ENCODE peak calls at places on chromosomes 13 and 19, in eight cellular contexts. E is hypothalamus; J is lung; B is stimulated activated CD8-positive, alpha-beta memory T cell treated with anti-CD3 and anti-CD28 coated beads, Interleukin-7, amount 100 ng/mL, for 1 hour; N is psoas muscle; L is RWPE1; X is AG04449; I is CD4-positive, CD25-positive, alpha-beta regulatory T cell. D is an unnamed sample.
A peak's percentile ranks its signal among the peaks of the same experiment; 100 is the strongest.

GRCh38 chr13:19817510-19818158 is 34.9 kb upstream of the PSPC1 start:
- DNase-seq in I (no peak), J (no peak), L (no peak), N (no peak), X (no peak), B (no peak), E (no peak), D (no peak)

GRCh38 chr19:46192990-46193650 is 36.4 kb upstream of the IGFL1 start:
- DNase-seq in I (peak; percentile 21), L (peak; percentile 70), B (no peak), X (no peak), N (peak; percentile 51), J (no peak), E (no peak), D (no peak)

GRCh38 chr19:1223018-1223855 is 14.6 kb downstream of the CBARP start:
- DNase-seq in I (peak; percentile 50), E (no peak), L (no peak), X (no peak), J (no peak), B (no peak), N (no peak), D (no peak)

GRCh38 chr13:109146912-109147624 is 517.7 kb downstream of the MYO16 start:
- DNase-seq in L (peak; percentile 56), N (no peak), J (no peak), B (no peak), E (no peak), X (no peak), I (no peak), D (no peak)

GRCh38 chr13:38606697-38607096 is 80.2 kb upstream of the FREM2 start:
- DNase-seq in L (no peak), I (no peak), X (no peak), N (no peak), E (no peak), J (no peak), B (no peak), D (no peak)

GRCh38 chr13:60351326-60351725 is 45.7 kb upstream of the TDRD3 start:
- DNase-seq in J (no peak), E (no peak), I (no peak), B (no peak), L (no peak), X (peak; percentile 31), N (no peak), D (no peak)

GRCh38 chr13:81473366-81473899 is 1132.5 kb upstream of the SPRY2 start:
- DNase-seq in E (no peak), L (no peak), B (no peak), I (no peak), X (no peak), J (no peak), N (no peak), D (no peak)

GRCh38 chr19:54875506-54875905 is 1.5 kb downstream of the FCAR start:
- DNase-seq in X (no peak), N (no peak), B (no peak), E (no peak), L (no peak), J (no peak), I (no peak), D (no peak)

GRCh38 chr13:42039946-42040729 is 8.3 kb upstream of the DGKH start:
- DNase-seq in N (peak; percentile 94), B (peak; percentile 82), X (no peak), I (peak; percentile 89), L (peak; percentile 95), J (peak; percentile 90), E (peak; percentile 81), D (peak; percentile 90)

GRCh38 chr13:28268800-28269223 is 130.5 kb downstream of the PAN3 start:
- DNase-seq in J (no peak), L (no peak), X (no peak), E (no peak), N (no peak), B (no peak), I (peak; percentile 73), D (no peak)

GRCh38 chr19:40542197-40542859 is 34.3 kb upstream of the SHKBP1 start:
- DNase-seq in N (peak; percentile 37), I (no peak), X (no peak), E (no peak), L (no peak), J (peak; percentile 68), B (no peak), D (no peak)

GRCh38 chr13:107023335-107023734 is 455.4 kb upstream of the ARGLU1 start:
- DNase-seq in I (no peak), B (no peak), X (no peak), J (no peak), N (no peak), L (no peak), E (no peak), D (no peak)

GRCh38 chr13:29704648-29705047 is 109.2 kb upstream of the SLC7A1 start:
- DNase-seq in I (no peak), N (no peak), E (no peak), J (no peak), B (no peak), L (no peak), X (no peak), D (no peak)

GRCh38 chr13:40187324-40187795 is 479.1 kb downstream of the FOXO1 start:
- DNase-seq in B (peak; percentile 31), X (no peak), I (peak; percentile 98), N (no peak), L (no peak), E (no peak), J (no peak), D (no peak)

GRCh38 chr13:34416833-34417425 is 525.1 kb upstream of the NBEA start:
- DNase-seq in E (no peak), J (peak; percentile 43), X (no peak), B (no peak), L (no peak), I (no peak), N (peak; percentile 72), D (no peak)

GRCh38 chr13:79501538-79502232 is 20.7 kb downstream of the NDFIP2 start:
- DNase-seq in I (no peak), N (no peak), X (no peak), B (no peak), J (no peak), E (no peak), L (no peak), D (no peak)

GRCh38 chr19:2394054-2394668 is 33.2 kb downstream of the TIMM13 start:
- DNase-seq in N (no peak), B (no peak), J (no peak), X (no peak), I (peak; percentile 28), E (no peak), L (no peak), D (peak; percentile 24)

GRCh38 chr13:27830010-27830409 is 37.7 kb downstream of the GSX1 start:
- DNase-seq in J (peak; percentile 33), L (peak; percentile 64), B (peak; percentile 46), N (peak; percentile 33), I (peak; percentile 41), X (no peak), E (peak; percentile 3), D (peak; percentile 32)

GRCh38 chr13:24691381-24691780 is 11.2 kb downstream of the ATP12A start:
- DNase-seq in B (no peak), E (no peak), N (no peak), I (no peak), L (no peak), J (no peak), X (no peak), D (no peak)

GRCh38 chr19:15332311-15332996 is at the start of gene BRD4:
- DNase-seq in L (peak; percentile 92), E (peak; percentile 66), I (peak; percentile 74), X (no peak), N (peak; percentile 74), B (peak; percentile 59), J (peak; percentile 65), D (peak; percentile 59)

GRCh38 chr19:46232938-46233621 is 3.5 kb downstream of the IGFL1 start:
- DNase-seq in N (no peak), J (no peak), X (no peak), I (no peak), E (no peak), B (no peak), L (no peak), D (no peak)

GRCh38 chr19:5339950-5340636 is 519 bp downstream of the PTPRS start:
- DNase-seq in N (no peak), I (no peak), L (no peak), J (no peak), B (no peak), E (no peak), X (no peak), D (peak; percentile 54)

GRCh38 chr19:3366761-3367571 is 583 bp downstream of the NFIC start:
- DNase-seq in B (no peak), I (no peak), E (peak; percentile 36), X (no peak), N (peak; percentile 78), J (no peak), L (no peak), D (peak; percentile 35)

GRCh38 chr19:1551068-1552040 is 16.8 kb downstream of the MEX3D start:
- DNase-seq in L (no peak), I (no peak), J (no peak), B (no peak), X (no peak), E (no peak), N (no peak), D (no peak)

GRCh38 chr19:1069009-1069779 is 2.2 kb downstream of the ARHGAP45 start:
- DNase-seq in I (peak; percentile 95), J (peak; percentile 79), N (peak; percentile 67), E (no peak), X (no peak), L (no peak), B (no peak), D (no peak)

GRCh38 chr13:113096745-113097305 is 8.8 kb upstream of the F7 start:
- DNase-seq in X (no peak), E (no peak), N (no peak), I (no peak), L (no peak), B (no peak), J (no peak), D (no peak)

GRCh38 chr13:20709782-20710181 is 6.3 kb downstream of the IL17D start:
- DNase-seq in I (no peak), E (no peak), L (no peak), J (no peak), X (no peak), B (no peak), N (no peak), D (no peak)

GRCh38 chr19:3006075-3006767 is 22.9 kb downstream of the TLE2 start:
- DNase-seq in I (no peak), L (peak; percentile 54), J (no peak), E (no peak), B (no peak), X (no peak), N (no peak), D (no peak)

GRCh38 chr13:23554000-23554399 is 16.2 kb upstream of the TNFRSF19 start:
- DNase-seq in X (no peak), N (no peak), I (no peak), E (no peak), B (no peak), J (no peak), L (peak; percentile 45), D (no peak)

GRCh38 chr19:46730595-46730994 is 13.7 kb upstream of the PRKD2 start:
- DNase-seq in J (no peak), N (no peak), L (no peak), I (no peak), X (no peak), E (no peak), B (no peak), D (no peak)

GRCh38 chr13:109389892-109390345 is 396.5 kb downstream of the IRS2 start:
- DNase-seq in J (no peak), N (no peak), E (no peak), B (no peak), L (no peak), I (no peak), X (no peak), D (no peak)

GRCh38 chr19:44614313-44614712 is 950 bp downstream of the IGSF23 start:
- DNase-seq in N (no peak), X (no peak), E (no peak), J (no peak), L (no peak), I (no peak), B (no peak), D (no peak)

GRCh38 chr19:38015216-38015615 is 108.2 kb downstream of the SIPA1L3 start:
- DNase-seq in N (no peak), E (no peak), I (no peak), X (no peak), L (peak; percentile 59), B (no peak), J (no peak), D (no peak)